ENCODE peak calls at places on chromosome 1, in four cellular contexts. A is ovary, Q is endothelial cell, R is NCI-H2081 treated with DMSO at 0.1 percent for 48 hours. C is an unnamed sample.

GRCh38 chr1:8194481-8195227 is 123.3 kb upstream of the SLC45A1 start:
- DNase-seq in R (no peak), A (no peak), Q (no peak), C (no peak)

GRCh38 chr1:63645301-63645700 is 52.1 kb downstream of the PGM1 start:
- DNase-seq in A (no peak), Q (no peak), R (no peak), C (no peak)

GRCh38 chr1:108316545-108316944 is 72.7 kb upstream of the NBPF4 start:
- DNase-seq in A (no peak), Q (no peak), R (no peak), C (no peak)

GRCh38 chr1:21097744-21098143 is 79.0 kb downstream of the EIF4G3 start:
- DNase-seq in Q (no peak), R (no peak), A (no peak), C (no peak)

GRCh38 chr1:98368995-98369394 is 292.5 kb upstream of the SNX7 start:
- DNase-seq in Q (no peak), R (no peak), A (no peak), C (no peak)

GRCh38 chr1:186819140-186819539 is 9.6 kb upstream of the PLA2G4A start:
- DNase-seq in A (no peak), Q (no peak), R (no peak), C (no peak)

GRCh38 chr1:38217316-38217715 is 170.7 kb upstream of the POU3F1 start:
- DNase-seq in A (no peak), Q (no peak), R (no peak), C (no peak)

GRCh38 chr1:17423781-17424245 is 15.7 kb downstream of the RCC2 start:
- DNase-seq in R (no peak), A (peak; percentile 71), Q (no peak), C (no peak)